ENCODE peak calls at places on chromosomes 6 and 20, in four cellular contexts. R, N, D and J are unnamed samples.

GRCh38 chr6:152671146-152671545 is 26.6 kb upstream of the MYCT1 start:
- DNase-seq in R (no peak), N (peak; percentile 52), D (no peak), J (no peak)

GRCh38 chr6:13454286-13455221 is 32.8 kb downstream of the GFOD1 start:
- DNase-seq in R (no peak), N (peak; percentile 75), D (no peak), J (no peak)

GRCh38 chr6:131368077-131368911 is 204.7 kb upstream of the ARG1 start:
- DNase-seq in R (peak; percentile 34), N (peak; percentile 76), D (peak; percentile 80), J (peak; percentile 85)

GRCh38 chr6:157267654-157268053 is 55.7 kb downstream of the TMEM242 start:
- DNase-seq in R (no peak), N (no peak), D (no peak), J (no peak)

GRCh38 chr6:88848870-88849269 is 114.5 kb downstream of the RNGTT start:
- DNase-seq in R (no peak), N (no peak), D (no peak), J (no peak)

GRCh38 chr20:31562241-31562640 is 42.8 kb upstream of the ID1 start:
- DNase-seq in R (no peak), N (no peak), D (no peak), J (no peak)

GRCh38 chr6:134882426-134883038 is 67.4 kb downstream of the ALDH8A1 start:
- DNase-seq in R (peak; percentile 38), N (peak; percentile 73), D (peak; percentile 41), J (peak; percentile 40)

GRCh38 chr6:135938588-135939215 is 87.2 kb downstream of the PDE7B start:
- DNase-seq in R (peak; percentile 26), N (peak; percentile 75), D (no peak), J (no peak)

GRCh38 chr20:24446811-24447210 is 22.6 kb upstream of the SYNDIG1 start:
- DNase-seq in R (no peak), N (no peak), D (no peak), J (no peak)

DNA sequence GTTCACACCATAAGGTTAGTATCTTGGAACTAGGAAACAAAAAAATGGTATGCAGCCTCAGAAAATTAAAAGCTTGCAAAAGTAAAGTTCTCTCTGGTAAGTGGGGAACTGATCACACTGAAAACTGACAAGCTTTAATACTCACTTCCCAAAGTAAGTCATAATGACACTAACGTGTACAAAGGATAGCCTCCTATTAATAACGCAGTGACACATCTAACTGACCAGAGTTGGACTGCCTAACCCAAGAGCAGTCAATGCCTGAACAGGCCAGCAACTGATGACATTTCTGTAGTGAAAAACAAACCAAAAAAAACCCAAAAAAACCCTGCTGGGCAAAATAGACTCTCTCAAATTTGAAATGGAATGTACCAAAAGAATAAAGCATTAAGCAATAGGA is 30.7 kb downstream of the CHD6 start:
- DNase-seq in R (no peak), N (peak; percentile 27), D (no peak), J (no peak)
- H3K9me3 ChIP-seq in R (no peaks in the 10 kb centered on the region), N (no peaks in the 10 kb centered on the region), D (no peaks in the 10 kb centered on the region), J (no peaks in the 10 kb centered on the region)

DNA sequence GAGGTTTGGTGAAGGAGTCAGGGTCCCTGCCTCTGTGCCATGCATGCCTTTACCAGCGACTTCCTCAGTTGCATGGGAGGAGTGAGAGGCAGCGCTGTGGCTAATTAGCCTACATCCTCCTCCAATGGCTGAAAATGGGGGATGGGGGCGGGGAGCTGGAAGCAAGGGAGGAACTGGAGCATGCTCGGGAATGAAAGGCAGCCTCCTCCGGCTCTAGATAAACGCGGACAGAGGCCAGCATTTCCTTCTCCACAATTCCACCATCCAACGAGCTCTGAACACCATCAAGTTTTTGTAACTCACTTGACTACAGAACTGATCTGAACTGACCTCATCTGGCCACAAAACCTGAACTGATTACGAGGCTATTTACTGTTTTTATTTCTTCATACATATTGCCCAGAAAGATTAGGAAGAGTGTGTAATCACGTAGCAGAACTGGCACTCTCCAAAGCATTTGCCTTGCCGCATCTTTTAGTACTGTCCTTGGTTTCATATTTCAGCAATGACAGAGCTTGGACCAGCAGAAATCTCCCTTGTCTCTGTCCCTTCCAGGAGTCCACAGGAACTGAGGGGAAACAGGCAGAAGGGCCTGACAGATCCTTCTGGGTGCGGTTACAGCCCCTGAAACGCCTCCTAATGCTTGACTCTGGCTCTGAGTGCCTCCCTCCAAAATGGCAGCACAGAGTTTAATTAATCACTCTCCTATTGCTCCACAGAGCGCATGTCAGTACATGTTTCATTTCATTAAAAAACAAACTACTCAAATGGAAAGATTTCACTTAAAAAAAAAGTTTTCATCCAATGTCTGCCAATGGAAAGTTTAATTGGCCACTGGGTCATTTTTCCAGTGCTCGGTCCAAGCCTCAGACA is 58.2 kb upstream of the TRAF3IP2 start:
- DNase-seq in R (peak; percentile 70), N (peak; percentile 81), D (no peak), J (no peak)
- H3K4me3 ChIP-seq in R (no peak overlapping the region), N (peak overlapping the region; percentile 44), D (no peak overlapping the region), J (no peak overlapping the region)

GRCh38 chr6:169891846-169892245 is 140.4 kb downstream of the ERMARD start:
- DNase-seq in R (no peak), N (no peak), D (no peak), J (no peak)
- H3K9me3 ChIP-seq in R (no peaks in the 10 kb centered on the region), N (no peaks in the 10 kb centered on the region), D (no peaks in the 10 kb centered on the region), J (no peaks in the 10 kb centered on the region)

GRCh38 chr20:25865715-25866656 is 169.3 kb upstream of the ZNF337 start:
- DNase-seq in R (peak; percentile 87), N (peak; percentile 85), D (peak; percentile 70), J (peak; percentile 57)

GRCh38 chr20:25863536-25864325 is 167.1 kb upstream of the ZNF337 start:
- DNase-seq in R (no peak), N (peak; percentile 29), D (no peak), J (no peak)

GRCh38 chr20:25864326-25864970 is 167.8 kb upstream of the ZNF337 start:
- DNase-seq in R (no peak), N (no peak), D (no peak), J (no peak)

GRCh38 chr20:25867776-25868649 is 171.4 kb upstream of the ZNF337 start:
- DNase-seq in R (peak; percentile 86), N (peak; percentile 81), D (peak; percentile 65), J (peak; percentile 48)

DNA sequence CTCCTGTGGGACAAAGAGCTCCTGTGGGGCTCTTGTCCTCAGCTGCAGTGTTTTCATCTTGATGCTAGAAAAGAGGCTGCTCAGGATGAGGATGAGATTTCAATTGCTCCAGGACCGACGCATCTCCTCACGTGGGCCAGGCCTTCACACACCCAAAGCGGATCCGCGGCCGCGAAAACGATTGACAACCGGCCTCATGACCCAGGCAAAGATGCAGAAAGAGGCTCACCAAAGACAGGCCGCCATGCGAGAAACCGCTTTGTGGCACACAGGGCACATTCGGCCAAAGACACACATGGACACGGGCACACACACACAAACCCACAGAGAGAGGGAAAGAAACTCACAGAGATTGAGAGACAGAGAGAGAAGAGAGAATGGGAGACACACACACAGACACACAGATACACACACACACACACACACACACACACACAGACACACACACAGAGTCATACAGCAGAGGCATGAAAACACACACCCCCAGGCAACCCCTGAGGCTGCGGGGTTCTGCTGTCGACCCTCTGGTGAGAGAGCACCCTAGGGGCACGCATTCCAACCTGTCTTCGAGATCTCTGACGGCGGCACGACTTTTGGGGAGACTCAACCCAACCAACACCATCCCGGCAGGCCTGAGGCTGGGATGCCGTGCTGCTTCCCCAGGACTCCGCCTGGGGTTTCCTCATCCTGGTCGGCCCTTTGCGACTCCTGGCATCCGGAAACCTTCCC is 168.5 kb upstream of the ZNF337 start:
- DNase-seq in R (no peak), N (no peak), D (no peak), J (no peak)
- H3K4me3 ChIP-seq in R (peak overlapping the region; percentile 54), N (peak overlapping the region; percentile 80), D (no peak overlapping the region), J (peak overlapping the region; percentile 10)

GRCh38 chr6:137177611-137178010 is 4.2 kb upstream of the IL22RA2 start:
- DNase-seq in R (no peak), N (no peak), D (no peak), J (no peak)

GRCh38 chr6:137182654-137183073 is 9.2 kb upstream of the IL22RA2 start:
- DNase-seq in R (no peak), N (no peak), D (no peak), J (no peak)

GRCh38 chr6:137176729-137177128 is 3.3 kb upstream of the IL22RA2 start:
- DNase-seq in R (no peak), N (no peak), D (no peak), J (no peak)

GRCh38 chr6:137185290-137185689 is 11.8 kb upstream of the IL22RA2 start:
- DNase-seq in R (no peak), N (no peak), D (no peak), J (no peak)

DNA sequence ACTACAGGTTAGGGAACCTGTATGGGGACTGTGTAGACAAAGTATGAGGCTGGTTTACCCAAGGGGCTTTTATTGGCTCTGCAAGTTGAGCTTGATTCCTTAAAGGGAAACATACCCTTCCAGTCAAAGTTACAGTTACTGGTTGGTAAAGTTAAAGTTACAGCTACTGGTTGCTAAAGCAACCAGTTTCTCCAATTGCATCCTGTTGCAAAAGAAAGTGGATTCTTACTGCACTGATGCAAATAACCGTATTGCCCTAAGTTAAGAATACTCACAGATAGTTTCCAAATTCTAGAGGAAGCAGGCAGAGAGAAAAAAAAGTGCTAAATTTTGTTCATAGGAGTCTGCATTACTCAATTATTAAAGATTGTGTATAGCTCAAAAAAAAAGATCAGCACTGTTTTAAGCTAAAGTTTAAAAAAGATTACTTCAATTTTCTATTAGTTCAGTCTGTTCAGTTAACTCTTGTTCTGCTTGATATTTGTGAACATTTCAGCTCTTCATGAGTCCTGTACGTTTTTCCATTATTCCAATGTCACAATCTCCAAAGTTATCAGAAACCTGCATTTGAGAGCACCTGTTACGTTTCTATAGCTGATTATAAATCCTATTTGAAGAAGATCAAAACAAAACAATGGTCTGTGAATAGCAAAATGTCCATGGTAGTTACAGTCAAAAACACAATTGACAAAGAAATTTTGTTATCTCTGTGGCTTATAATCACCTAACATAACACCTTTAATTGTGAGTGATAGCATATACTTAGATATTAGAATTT is 8.6 kb upstream of the IL22RA2 start:
- DNase-seq in R (no peak), N (no peak), D (no peak), J (no peak)
- H3K9me3 ChIP-seq in R (peaks cover 7% of the 10 kb centered on the region), N (no peaks in the 10 kb centered on the region), D (no peaks in the 10 kb centered on the region), J (no peaks in the 10 kb centered on the region)

DNA sequence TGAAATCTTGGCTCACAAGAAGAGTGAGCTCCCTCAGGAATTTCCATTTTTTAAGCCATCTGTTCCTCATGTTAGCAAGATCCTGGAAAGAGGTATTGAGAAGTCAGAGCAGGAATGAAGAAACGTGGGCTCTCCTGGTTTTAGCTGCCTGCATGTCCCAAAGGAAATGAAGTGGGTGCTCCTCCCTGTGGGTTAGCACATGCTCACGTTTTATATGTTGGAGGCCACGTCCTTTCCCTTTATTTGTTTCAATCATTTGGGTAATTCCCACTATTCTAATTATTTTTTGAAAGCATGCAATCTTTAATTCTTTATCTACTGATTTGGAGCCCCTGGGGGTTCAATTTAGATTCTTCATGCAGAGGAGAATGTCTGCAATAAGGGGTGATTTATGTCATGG is 4.3 kb upstream of the MAP3K4 start:
- DNase-seq in R (no peak), N (no peak), D (no peak), J (no peak)
- H3K4me3 ChIP-seq in R (no peak overlapping the region), N (no peak overlapping the region), D (no peak overlapping the region), J (no peak overlapping the region)